ENCODE peak calls at places on chromosomes 5 and 9, in five cellular contexts. L is stimulated activated CD4-positive, alpha-beta T cell treated with anti-CD3 and anti-CD28 coated beads, Interleukin-4, amount 100 ng/mL, for 48 hours; V is psoas muscle; K is CD4-positive, alpha-beta T cell; D is astrocyte. W is an unnamed sample.

GRCh38 chr9:8533681-8534080 is 734.1 kb upstream of the DMAC1 start:
- DNase-seq in L (no peak), V (no peak), K (no peak), D (no peak), W (no peak)

GRCh38 chr5:142342128-142342981 is 17.5 kb upstream of the SPRY4 start:
- DNase-seq in L (no peak), V (no peak), K (no peak), D (peak; percentile 83), W (no peak)

GRCh38 chr9:109912082-109912581 is 132.1 kb downstream of the PALM2AKAP2 start:
- DNase-seq in L (no peak), V (no peak), K (no peak), D (peak; percentile 58), W (no peak)

GRCh38 chr9:130894546-130894945 is 2.1 kb downstream of the QRFP start:
- DNase-seq in L (no peak), V (no peak), K (no peak), D (no peak), W (no peak)

GRCh38 chr9:136017813-136018190 is 56.6 kb upstream of the UBAC1 start:
- DNase-seq in L (no peak), V (peak; percentile 45), K (no peak), D (no peak), W (no peak)

GRCh38 chr5:72702881-72703434 is 113.5 kb upstream of the TNPO1 start:
- DNase-seq in L (no peak), V (no peak), K (no peak), D (no peak), W (no peak)

GRCh38 chr9:79610019-79610760 is 38.4 kb downstream of the TLE4 start:
- DNase-seq in L (no peak), V (no peak), K (no peak), D (peak; percentile 84), W (no peak)

GRCh38 chr5:176573564-176574296 is 24.6 kb downstream of the CDHR2 start:
- DNase-seq in L (peak; percentile 69), V (peak; percentile 86), K (peak; percentile 76), D (no peak), W (peak; percentile 70)

GRCh38 chr9:28981129-28981528 is 1407.8 kb upstream of the C9orf72 start:
- DNase-seq in L (no peak), V (no peak), K (no peak), D (no peak), W (no peak)

GRCh38 chr9:94779101-94779500 is 52.6 kb downstream of the AOPEP start:
- DNase-seq in L (no peak), V (no peak), K (no peak), D (no peak), W (no peak)

GRCh38 chr5:30548580-30549305 is 644.7 kb upstream of the CDH6 start:
- DNase-seq in L (no peak), V (no peak), K (no peak), D (no peak), W (no peak)

GRCh38 chr9:127865645-127866464 is 11.4 kb upstream of the ENG start:
- DNase-seq in L (no peak), V (no peak), K (no peak), D (no peak), W (no peak)

GRCh38 chr5:5464036-5464715 is 41.7 kb downstream of the ICE1 start:
- DNase-seq in L (no peak), V (no peak), K (no peak), D (no peak), W (no peak)

GRCh38 chr9:133888048-133888778 is 103.9 kb downstream of the VAV2 start:
- DNase-seq in L (no peak), V (no peak), K (no peak), D (no peak), W (no peak)

GRCh38 chr9:122991370-122991830 is 42.1 kb upstream of the GPR21 start:
- DNase-seq in L (peak; percentile 11), V (no peak), K (no peak), D (peak; percentile 90), W (peak; percentile 13)

GRCh38 chr9:137222190-137223077 is at the start of gene RNF208:
- DNase-seq in L (no peak), V (no peak), K (no peak), D (no peak), W (peak; percentile 40)

GRCh38 chr5:82793808-82794419 is 283.3 kb downstream of the TMEM167A start:
- DNase-seq in L (peak; percentile 22), V (no peak), K (peak; percentile 10), D (no peak), W (peak; percentile 12)

GRCh38 chr9:107486674-107487520 is 2.7 kb downstream of the KLF4 start:
- DNase-seq in L (no peak), V (peak; percentile 58), K (no peak), D (no peak), W (peak; percentile 5)

GRCh38 chr9:36543916-36544315 is 28.8 kb upstream of the MELK start:
- DNase-seq in L (no peak), V (peak; percentile 64), K (no peak), D (peak; percentile 79), W (no peak)

GRCh38 chr5:138179277-138179857 is 455 bp downstream of the KIF20A start:
- DNase-seq in L (no peak), V (no peak), K (no peak), D (no peak), W (no peak)

GRCh38 chr9:130140701-130141100 is 31.5 kb upstream of the NCS1 start:
- DNase-seq in L (peak; percentile 32), V (no peak), K (no peak), D (no peak), W (no peak)

GRCh38 chr9:124242331-124243194 is 15.2 kb upstream of the NEK6 start:
- DNase-seq in L (no peak), V (peak; percentile 73), K (no peak), D (no peak), W (no peak)

GRCh38 chr5:157217289-157218024 is 36.8 kb downstream of the ITK start:
- DNase-seq in L (peak; percentile 43), V (no peak), K (no peak), D (no peak), W (no peak)

GRCh38 chr9:96566401-96567202 is 53.0 kb downstream of the CDC14B start:
- DNase-seq in L (peak; percentile 64), V (peak; percentile 88), K (peak; percentile 77), D (peak; percentile 15), W (peak; percentile 81)

GRCh38 chr5:32403760-32404159 is 40.8 kb downstream of the ZFR start:
- DNase-seq in L (no peak), V (no peak), K (no peak), D (no peak), W (no peak)

GRCh38 chr5:178207183-178207916 is 3.0 kb downstream of the HNRNPAB start:
- DNase-seq in L (no peak), V (no peak), K (no peak), D (peak; percentile 73), W (peak; percentile 78)

GRCh38 chr9:17052626-17053025 is 82.2 kb upstream of the CNTLN start:
- DNase-seq in L (no peak), V (no peak), K (no peak), D (no peak), W (no peak)

GRCh38 chr5:170552486-170553122 is 48.8 kb downstream of the KCNIP1 start:
- DNase-seq in L (no peak), V (peak; percentile 82), K (no peak), D (peak; percentile 94), W (peak; percentile 7)

W was measured in thyroid gland.